ENCODE peak calls at places on chromosomes 5 and 9, in four cellular contexts. J is K562, O is HepG2, C is GM12878. U is an unnamed sample.

GRCh38 chr9:113468716-113469448 is 5.4 kb downstream of the RGS3 start:
- DNase-seq in J (no peak), C (no peak), O (no peak), U (no peak)

GRCh38 chr9:104027295-104027694 is 66.8 kb upstream of the SMC2 start:
- DNase-seq in J (no peak), O (no peak), C (peak; percentile 7), U (no peak)

GRCh38 chr9:69121155-69122085 is 52.7 kb upstream of the TJP2 start:
- DNase-seq in J (no peak), C (no peak), O (peak; percentile 72), U (peak; percentile 39)

GRCh38 chr5:174371600-174372094 is 326.1 kb downstream of the NSG2 start:
- DNase-seq in J (peak; percentile 8), O (no peak), C (no peak), U (peak; percentile 63)

GRCh38 chr9:32989651-32990050 is 11.8 kb downstream of the APTX start:
- DNase-seq in C (no peak), J (peak; percentile 40), O (no peak), U (no peak)

GRCh38 chr5:1182633-1183423 is 18.6 kb upstream of the SLC6A19 start:
- DNase-seq in O (peak; percentile 89), J (peak; percentile 64), C (no peak), U (no peak)

GRCh38 chr9:21580636-21581353 is 98.7 kb upstream of the IFNE start:
- DNase-seq in C (no peak), O (no peak), J (no peak), U (no peak)

GRCh38 chr5:74188341-74188740 is 452.2 kb downstream of the ENC1 start:
- DNase-seq in O (no peak), C (no peak), J (no peak), U (no peak)

GRCh38 chr9:129886226-129887174 is 51.2 kb downstream of the USP20 start:
- DNase-seq in J (peak; percentile 91), O (no peak), C (peak; percentile 37), U (no peak)

GRCh38 chr5:100840364-100840763 is 62.7 kb downstream of the ST8SIA4 start:
- DNase-seq in O (no peak), J (peak; percentile 2), C (peak; percentile 81), U (no peak)

GRCh38 chr9:35972093-35972492 is 14.1 kb upstream of the OR2S2 start:
- DNase-seq in J (no peak), C (no peak), O (no peak), U (no peak)

GRCh38 chr5:40221796-40222195 is 457.9 kb upstream of the PTGER4 start:
- DNase-seq in O (no peak), C (no peak), J (no peak), U (no peak)
- TF ChIP-seq BHLHE40 in O (no peak), C (no peak), J (no peak), U (no peak)

GRCh38 chr9:27154923-27155322 is 45.9 kb downstream of the TEK start:
- DNase-seq in J (no peak), O (no peak), C (no peak), U (no peak)
- TF ChIP-seq FOXM1 in J (no peak), O (no peak), C (no peak), U (no peak)

GRCh38 chr5:117357886-117358285 is 783.3 kb upstream of the SEMA6A start:
- DNase-seq in C (no peak), O (no peak), J (no peak), U (no peak)
- TF ChIP-seq BHLHE40 in C (no peak), O (no peak), J (no peak), U (no peak)

GRCh38 chr9:18437315-18438200 is 36.4 kb upstream of the ADAMTSL1 start:
- DNase-seq in O (peak; percentile 9), J (no peak), C (no peak), U (no peak)

GRCh38 chr9:18438951-18439350 is 35.0 kb upstream of the ADAMTSL1 start:
- DNase-seq in J (no peak), C (no peak), O (no peak), U (no peak)

GRCh38 chr9:18441245-18441644 is 32.7 kb upstream of the ADAMTSL1 start:
- DNase-seq in O (no peak), C (no peak), J (no peak), U (no peak)

GRCh38 chr9:18442629-18443491 is 31.1 kb upstream of the ADAMTSL1 start:
- DNase-seq in C (no peak), J (peak; percentile 38), O (peak; percentile 49), U (peak; percentile 88)

DNA sequence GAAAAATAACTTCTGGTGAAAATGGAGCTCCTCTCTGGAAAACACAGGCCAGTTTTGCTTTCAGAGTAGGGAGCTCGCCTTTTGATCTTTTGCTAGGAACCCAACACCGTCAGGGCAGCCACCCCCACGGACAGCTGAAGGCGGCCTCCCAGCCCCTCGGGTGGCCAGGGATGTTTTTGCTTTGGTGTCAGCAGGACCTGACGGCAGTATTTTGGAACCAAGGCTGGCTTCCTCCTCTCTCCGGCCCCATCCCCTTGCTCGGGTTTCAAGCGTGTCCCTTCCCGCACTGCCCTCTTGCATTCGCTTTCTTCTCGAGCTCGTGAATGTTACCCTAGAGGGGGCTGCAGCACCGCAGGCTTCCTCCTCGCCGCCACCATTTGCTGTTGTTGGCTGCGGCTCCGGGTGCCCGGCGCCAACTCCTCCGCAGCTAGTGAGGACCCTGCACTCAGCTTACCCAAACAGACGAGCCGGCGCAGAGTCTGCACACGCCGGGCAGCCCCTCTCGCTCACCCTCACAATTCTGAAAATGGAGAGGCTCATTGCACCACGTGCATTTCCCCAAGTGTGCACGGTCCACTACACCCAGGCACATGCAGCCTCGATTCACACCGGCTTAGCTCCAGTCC is 35.5 kb upstream of the ADAMTSL1 start:
- DNase-seq in C (no peak), O (no peak), J (no peak), U (no peak)
- TF ChIP-seq FOXM1 in C (no peak), O (no peak), J (no peak), U (no peak)

DNA sequence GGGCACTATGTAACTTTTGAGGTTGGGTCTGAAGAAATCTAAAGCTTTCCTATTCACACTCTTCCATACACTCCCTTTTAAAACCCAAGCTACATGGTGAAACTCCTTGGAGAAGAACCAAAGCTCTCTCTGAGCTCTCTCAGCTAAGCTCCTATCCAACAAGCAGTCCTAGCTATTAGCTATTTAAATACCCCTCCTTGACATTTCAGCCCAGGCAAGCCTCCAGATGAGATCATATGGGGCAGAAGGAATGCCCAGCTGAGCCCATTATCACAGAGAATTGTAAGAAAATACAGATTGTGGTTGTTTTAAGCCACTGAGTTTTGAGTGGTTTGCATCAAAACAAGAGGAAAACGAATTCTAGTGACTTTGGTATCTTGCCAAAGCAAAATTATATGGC is 15.2 kb downstream of the HSPB3 start:
- DNase-seq in J (no peak), C (no peak), O (no peak), U (no peak)
- TF ChIP-seq BHLHE40 in J (no peak), C (no peak), O (no peak), U (no peak)

GRCh38 chr9:127802576-127803443 is at the start of gene FPGS:
- DNase-seq in O (peak; percentile 75), J (peak; percentile 88), C (peak; percentile 49), U (peak; percentile 92)

GRCh38 chr9:127801955-127802575 is 617 bp upstream of the FPGS start:
- DNase-seq in C (no peak), J (no peak), O (no peak), U (no peak)

GRCh38 chr9:127806871-127807270 is 4.2 kb downstream of the FPGS start:
- DNase-seq in C (no peak), O (no peak), J (no peak), U (no peak)

GRCh38 chr9:127805620-127806019 is 2.9 kb downstream of the FPGS start:
- DNase-seq in C (no peak), J (peak; percentile 66), O (peak; percentile 51), U (peak; percentile 44)

DNA sequence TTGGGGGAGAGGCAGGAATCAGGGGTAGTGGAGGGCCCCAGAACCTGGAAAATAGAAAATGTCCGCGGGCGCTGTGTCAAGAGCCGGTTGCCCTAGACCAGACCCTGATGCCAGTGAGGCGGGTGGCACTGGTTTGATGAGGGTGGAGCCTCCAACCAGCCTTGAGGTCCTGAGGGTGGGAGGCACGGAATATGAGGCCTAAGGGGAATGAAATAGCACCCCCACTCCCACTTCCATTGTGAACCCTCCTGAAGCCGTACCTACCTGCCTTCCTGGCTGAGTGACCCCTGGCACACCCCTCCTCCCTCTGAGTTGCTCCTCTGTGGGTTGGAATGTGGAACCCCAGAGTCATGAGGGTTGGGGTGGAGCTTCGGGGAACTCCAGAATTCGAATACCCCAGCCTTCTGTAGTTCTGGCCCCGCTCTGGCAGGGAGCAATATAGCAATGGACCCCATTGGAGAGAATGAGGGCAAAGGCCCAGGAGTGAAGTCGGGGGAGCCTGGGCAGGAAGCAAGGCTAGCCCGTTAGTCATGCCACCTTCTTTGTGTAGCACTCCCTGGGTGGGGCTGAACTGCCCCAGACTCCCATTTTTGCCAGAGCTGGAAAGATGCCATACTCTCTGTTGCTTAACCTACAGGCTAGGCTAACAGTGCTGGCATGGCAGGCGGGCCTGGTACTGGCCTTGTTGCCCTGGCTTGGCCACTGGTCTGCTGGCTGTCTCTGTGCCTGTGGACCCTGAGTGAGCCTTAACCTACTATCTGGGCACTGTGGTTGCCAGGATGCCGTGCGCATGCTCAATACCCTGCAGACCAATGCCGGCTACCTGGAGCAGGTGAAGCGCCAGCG is 1.0 kb downstream of the FPGS start:
- DNase-seq in C (no peak), O (no peak), J (no peak), U (no peak)
- TF ChIP-seq FOXM1 in C (no peak), O (no peak), J (no peak), U (no peak)

GRCh38 chr5:83721878-83722779 is 1.5 kb upstream of the HAPLN1 start:
- DNase-seq in O (peak; percentile 20), C (no peak), J (peak; percentile 23), U (peak; percentile 70)
- TF ChIP-seq BHLHE40 in O (no peak), C (no peak), J (no peak), U (no peak)

DNA sequence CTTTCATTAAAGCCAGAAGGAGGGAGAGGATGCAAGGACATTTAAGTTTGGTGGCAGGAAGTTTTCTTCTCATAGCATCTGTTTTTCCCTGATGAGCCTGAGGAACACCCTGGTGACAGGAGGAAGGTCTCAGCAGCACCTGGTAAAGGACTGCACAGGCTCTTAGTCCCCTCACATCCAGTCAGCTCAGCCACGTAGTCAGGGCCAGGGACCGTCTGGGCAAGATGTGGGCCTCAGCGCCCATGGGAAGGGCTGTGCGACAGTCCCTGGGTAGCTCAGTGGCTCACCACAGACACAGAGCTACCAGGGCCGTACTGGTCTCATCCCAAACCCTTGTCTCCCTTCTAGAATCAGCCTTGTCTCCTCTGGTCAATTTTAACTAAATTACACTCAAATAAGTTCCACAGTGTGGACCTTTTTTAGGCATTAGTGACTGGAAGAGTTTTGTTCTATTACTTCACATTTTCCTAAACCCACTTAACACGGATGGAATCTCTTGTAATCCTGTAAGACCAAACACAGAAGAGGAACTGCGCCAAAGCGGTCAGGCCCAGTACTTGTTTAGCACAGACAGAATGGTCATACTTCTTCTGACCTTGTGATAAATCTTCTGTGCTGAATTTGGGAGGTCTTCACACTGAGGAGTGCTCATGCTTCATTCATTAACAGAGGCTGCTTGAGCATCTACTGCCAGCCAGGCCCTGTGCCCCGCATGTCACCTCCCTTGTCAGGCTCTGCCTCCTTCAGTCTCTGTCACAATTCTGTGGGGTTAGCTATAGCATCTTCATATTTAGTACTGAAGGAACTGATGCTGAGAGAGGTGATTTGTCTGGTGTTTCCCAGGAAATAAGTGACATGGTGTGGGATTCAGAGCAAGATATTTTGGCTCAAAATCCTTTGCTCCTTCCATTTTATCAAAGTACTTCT is 91.4 kb downstream of the ANGPTL2 start:
- DNase-seq in O (no peak), J (no peak), C (no peak), U (no peak)
- TF ChIP-seq FOXM1 in O (no peak), J (no peak), C (no peak), U (no peak)

GRCh38 chr5:93789173-93790070 is 48.0 kb upstream of the POU5F2 start:
- DNase-seq in C (no peak), J (no peak), O (no peak), U (no peak)
- TF ChIP-seq BHLHE40 in C (no peak), J (no peak), O (no peak), U (no peak)

U was measured in HEK293T.